ENCODE peak calls at places on chromosomes 13 and 19, in eight cellular contexts. G is AG09319, A is HTR-8/SVneo, P is AG04450, C is amniotic stem cell, H is HFF-Myc, Y is H9, D is germinal center. V is an unnamed sample.
A peak's percentile ranks its signal among the peaks of the same experiment; 100 is the strongest.

GRCh38 chr13:95296326-95296939 is 4.8 kb downstream of the ABCC4 start:
- DNase-seq in G (no peak), A (no peak), P (no peak), C (no peak), H (no peak), Y (peak; percentile 74), D (no peak), V (no peak)

GRCh38 chr13:113115363-113116205 is 7.0 kb upstream of the F10 start:
- DNase-seq in G (no peak), A (no peak), P (no peak), C (no peak), H (no peak), Y (no peak), D (no peak), V (no peak)

GRCh38 chr19:38736036-38736412 is 8.2 kb downstream of the CAPN12 start:
- DNase-seq in G (no peak), A (peak; percentile 45), P (no peak), C (no peak), H (no peak), Y (peak; percentile 68), D (peak; percentile 57), V (no peak)

GRCh38 chr13:31049833-31050232 is 111.9 kb downstream of the HSPH1 start:
- DNase-seq in G (no peak), A (no peak), P (no peak), C (no peak), H (no peak), Y (no peak), D (no peak), V (no peak)

GRCh38 chr13:41456768-41457588 is at the start of gene RGCC:
- DNase-seq in G (no peak), A (peak; percentile 26), P (no peak), C (no peak), H (no peak), Y (peak; percentile 75), D (peak; percentile 75), V (no peak)

GRCh38 chr19:35116085-35116801 is 620 bp downstream of the FXYD3 start:
- DNase-seq in G (no peak), A (no peak), P (no peak), C (no peak), H (no peak), Y (no peak), D (no peak), V (no peak)

GRCh38 chr13:20105161-20105689 is 55.6 kb downstream of the GJA3 start:
- DNase-seq in G (no peak), A (no peak), P (no peak), C (no peak), H (no peak), Y (no peak), D (no peak), V (no peak)

GRCh38 chr13:99687728-99688397 is 186.6 kb downstream of the TM9SF2 start:
- DNase-seq in G (no peak), A (no peak), P (no peak), C (no peak), H (no peak), Y (peak; percentile 79), D (no peak), V (no peak)

GRCh38 chr13:50846861-50847475 is 3.5 kb upstream of the DLEU7 start:
- DNase-seq in G (no peak), A (no peak), P (no peak), C (no peak), H (no peak), Y (no peak), D (no peak), V (no peak)

GRCh38 chr13:112761701-112762689 is 72.2 kb downstream of the ATP11A start:
- DNase-seq in G (no peak), A (no peak), P (no peak), C (no peak), H (no peak), Y (no peak), D (no peak), V (no peak)

GRCh38 chr19:50626796-50627195 is 12.9 kb downstream of the SYT3 start:
- DNase-seq in G (no peak), A (no peak), P (no peak), C (no peak), H (no peak), Y (no peak), D (no peak), V (no peak)

GRCh38 chr13:60286707-60287106 is 110.3 kb upstream of the TDRD3 start:
- DNase-seq in G (no peak), A (no peak), P (no peak), C (no peak), H (no peak), Y (peak; percentile 36), D (no peak), V (no peak)

GRCh38 chr19:58047672-58048071 is 11.4 kb upstream of the ZNF135 start:
- DNase-seq in G (no peak), A (no peak), P (no peak), C (no peak), H (no peak), Y (no peak), D (no peak), V (no peak)

GRCh38 chr13:34748078-34748477 is 194.0 kb upstream of the NBEA start:
- DNase-seq in G (no peak), A (no peak), P (no peak), C (no peak), H (no peak), Y (no peak), D (no peak), V (no peak)

GRCh38 chr19:48123907-48124675 is 13.5 kb upstream of the PLA2G4C start:
- DNase-seq in G (peak; percentile 15), A (no peak), P (peak; percentile 15), C (no peak), H (peak; percentile 72), Y (no peak), D (no peak), V (no peak)

GRCh38 chr19:1250374-1251232 is 2.2 kb downstream of the MIDN start:
- DNase-seq in G (no peak), A (no peak), P (no peak), C (no peak), H (no peak), Y (no peak), D (peak; percentile 57), V (no peak)

GRCh38 chr19:2307518-2308012 is 389 bp downstream of the LINGO3 start:
- DNase-seq in G (no peak), A (no peak), P (no peak), C (no peak), H (no peak), Y (no peak), D (no peak), V (no peak)

GRCh38 chr13:92657565-92657964 is 569.0 kb upstream of the GPC6 start:
- DNase-seq in G (no peak), A (no peak), P (no peak), C (no peak), H (no peak), Y (no peak), D (no peak), V (no peak)

GRCh38 chr13:103952183-103952582 is 886.0 kb upstream of the SLC10A2 start:
- DNase-seq in G (no peak), A (no peak), P (no peak), C (no peak), H (no peak), Y (no peak), D (no peak), V (no peak)

GRCh38 chr13:83549671-83550070 is 332.6 kb downstream of the SLITRK1 start:
- DNase-seq in G (no peak), A (no peak), P (no peak), C (no peak), H (no peak), Y (no peak), D (no peak), V (no peak)

GRCh38 chr19:45439569-45440258 is 16.0 kb upstream of the ERCC1 start:
- DNase-seq in G (peak; percentile 47), A (peak; percentile 71), P (no peak), C (peak; percentile 76), H (no peak), Y (peak; percentile 77), D (peak; percentile 84), V (no peak)

GRCh38 chr19:46601318-46602224 is at the start of gene CALM3:
- DNase-seq in G (no peak), A (no peak), P (no peak), C (no peak), H (no peak), Y (no peak), D (peak; percentile 33), V (no peak)